ENCODE peak calls at places on chromosomes 11 and 22, in four cellular contexts. Z, L, O and G are unnamed samples.

GRCh38 chr11:9210922-9211320 is 54.2 kb downstream of the DENND5A start:
- DNase-seq in Z (no peak), L (peak), O (no peak), G (no peak)

GRCh38 chr11:36280531-36280930 is 8.7 kb downstream of the COMMD9 start:
- DNase-seq in Z (no peak), L (no peak), O (no peak), G (no peak)

GRCh38 chr11:545171-545570 is 7.8 kb downstream of the LRRC56 start:
- DNase-seq in Z (no peak), L (no peak), O (no peak), G (no peak)

GRCh38 chr11:46743693-46744339 is 24.8 kb downstream of the F2 start:
- DNase-seq in Z (no peak), L (no peak), O (no peak), G (no peak)

GRCh38 chr11:59222464-59223065 is 9.8 kb upstream of the MPEG1 start:
- DNase-seq in Z (no peak), L (no peak), O (no peak), G (no peak)

GRCh38 chr22:32650553-32651345 is 150.8 kb upstream of the TIMP3 start:
- DNase-seq in Z (no peak), L (no peak), O (no peak), G (no peak)

GRCh38 chr11:86799680-86800075 is 664 bp upstream of the PRSS23 start:
- DNase-seq in Z (no peak), L (no peak), O (no peak), G (no peak)

GRCh38 chr11:92322225-92322624 is 97.6 kb downstream of the FAT3 start:
- DNase-seq in Z (no peak), L (no peak), O (no peak), G (no peak)

GRCh38 chr11:131486100-131486499 is 115.7 kb downstream of the NTM start:
- DNase-seq in Z (no peak), L (no peak), O (no peak), G (no peak)

GRCh38 chr11:65355776-65356393 is 1.3 kb downstream of the TIGD3 start:
- DNase-seq in Z (peak), L (no peak), O (no peak), G (no peak)

GRCh38 chr11:112523477-112523876 is 262.8 kb upstream of the PLET1 start:
- DNase-seq in Z (peak), L (no peak), O (no peak), G (peak)

GRCh38 chr22:32665676-32666075 is 135.8 kb upstream of the TIMP3 start:
- DNase-seq in Z (no peak), L (no peak), O (no peak), G (no peak)

GRCh38 chr22:50268655-50269113 is 1.5 kb downstream of the MAPK11 start:
- DNase-seq in Z (no peak), L (no peak), O (no peak), G (no peak)

GRCh38 chr11:60987577-60988277 is 16.2 kb downstream of the CD6 start:
- DNase-seq in Z (no peak), L (no peak), O (no peak), G (no peak)

GRCh38 chr22:22244337-22245250 is at the start of gene VPREB1:
- DNase-seq in Z (no peak), L (no peak), O (no peak), G (no peak)

GRCh38 chr11:82889133-82890001 is 10.9 kb downstream of the PRCP start:
- DNase-seq in Z (peak), L (no peak), O (no peak), G (no peak)

GRCh38 chr22:27318516-27318915 is 483.0 kb downstream of the MN1 start:
- DNase-seq in Z (no peak), L (no peak), O (no peak), G (no peak)

GRCh38 chr11:57424802-57425564 is 1.9 kb downstream of the SLC43A3 start:
- DNase-seq in Z (no peak), L (peak), O (no peak), G (no peak)

GRCh38 chr11:79097279-79097875 is 343.5 kb downstream of the TENM4 start:
- DNase-seq in Z (no peak), L (no peak), O (no peak), G (no peak)

GRCh38 chr11:14611939-14612338 is 31.7 kb upstream of the PDE3B start:
- DNase-seq in Z (no peak), L (no peak), O (no peak), G (no peak)

GRCh38 chr11:24344222-24344621 is 152.6 kb upstream of the LUZP2 start:
- DNase-seq in Z (no peak), L (no peak), O (no peak), G (no peak)

GRCh38 chr11:1483445-1483961 is 3.1 kb downstream of the MOB2 start:
- DNase-seq in Z (no peak), L (no peak), O (no peak), G (no peak)

GRCh38 chr22:35064664-35065063 is 1.3 kb upstream of the ISX start:
- DNase-seq in Z (no peak), L (peak), O (no peak), G (no peak)

GRCh38 chr11:91382946-91383345 is 841.7 kb upstream of the FAT3 start:
- DNase-seq in Z (no peak), L (no peak), O (no peak), G (no peak)

GRCh38 chr11:29324328-29324727 is 692.5 kb downstream of the KCNA4 start:
- DNase-seq in Z (no peak), L (no peak), O (no peak), G (no peak)

GRCh38 chr11:131593301-131593700 is 222.9 kb downstream of the NTM start:
- DNase-seq in Z (no peak), L (no peak), O (no peak), G (no peak)

GRCh38 chr11:109791337-109791736 is 301.9 kb upstream of the ZC3H12C start:
- DNase-seq in Z (no peak), L (no peak), O (no peak), G (no peak)

GRCh38 chr22:29096736-29097669 is 24.2 kb downstream of the KREMEN1 start:
- DNase-seq in Z (peak), L (no peak), O (no peak), G (peak)

GRCh38 chr11:76621466-76621865 is 49.1 kb downstream of the LRRC32 start:
- DNase-seq in Z (no peak), L (no peak), O (no peak), G (no peak)

GRCh38 chr11:33089776-33090175 is 50.4 kb downstream of the TCP11L1 start:
- DNase-seq in Z (no peak), L (no peak), O (no peak), G (no peak)

GRCh38 chr11:2382129-2382517 is 5.0 kb downstream of the CD81 start:
- DNase-seq in Z (no peak), L (no peak), O (no peak), G (no peak)

GRCh38 chr11:22466809-22467208 is 128.6 kb downstream of the SLC17A6 start:
- DNase-seq in Z (no peak), L (no peak), O (peak), G (no peak)

GRCh38 chr11:46865340-46865739 is 19.3 kb upstream of the CKAP5 start:
- DNase-seq in Z (no peak), L (no peak), O (no peak), G (no peak)

GRCh38 chr11:120985718-120986569 is 38.0 kb upstream of the TBCEL start:
- DNase-seq in Z (peak), L (no peak), O (no peak), G (peak)
- TF ChIP-seq CTCF in Z (peak), L (no peak), O (no peak), G (peak)

GRCh38 chr11:117999354-117999993 is 13.3 kb downstream of the IL10RA start:
- DNase-seq in Z (no peak), L (no peak), O (no peak), G (no peak)

GRCh38 chr11:118002010-118002540 is 15.9 kb downstream of the IL10RA start:
- DNase-seq in Z (no peak), L (no peak), O (no peak), G (no peak)

GRCh38 chr11:118001494-118001971 is 15.3 kb downstream of the IL10RA start:
- DNase-seq in Z (no peak), L (no peak), O (no peak), G (no peak)

GRCh38 chr11:118000067-118000849 is 14.1 kb downstream of the IL10RA start:
- DNase-seq in Z (no peak), L (no peak), O (no peak), G (no peak)

GRCh38 chr11:118000850-118001228 is 14.6 kb downstream of the IL10RA start:
- DNase-seq in Z (no peak), L (no peak), O (no peak), G (no peak)
- TF ChIP-seq CTCF in Z (no peak), L (no peak), O (no peak), G (no peak)

GRCh38 chr22:33917744-33918406 is 2.4 kb downstream of the LARGE1 start:
- DNase-seq in Z (peak), L (peak), O (no peak), G (no peak)
- TF ChIP-seq CTCF in Z (peak), L (peak), O (no peak), G (peak)

GRCh38 chr11:102914238-102915043 is 39.7 kb upstream of the MMP12 start:
- DNase-seq in Z (no peak), L (no peak), O (peak), G (no peak)
- TF ChIP-seq CTCF in Z (peak), L (peak), O (peak), G (peak)

DNA sequence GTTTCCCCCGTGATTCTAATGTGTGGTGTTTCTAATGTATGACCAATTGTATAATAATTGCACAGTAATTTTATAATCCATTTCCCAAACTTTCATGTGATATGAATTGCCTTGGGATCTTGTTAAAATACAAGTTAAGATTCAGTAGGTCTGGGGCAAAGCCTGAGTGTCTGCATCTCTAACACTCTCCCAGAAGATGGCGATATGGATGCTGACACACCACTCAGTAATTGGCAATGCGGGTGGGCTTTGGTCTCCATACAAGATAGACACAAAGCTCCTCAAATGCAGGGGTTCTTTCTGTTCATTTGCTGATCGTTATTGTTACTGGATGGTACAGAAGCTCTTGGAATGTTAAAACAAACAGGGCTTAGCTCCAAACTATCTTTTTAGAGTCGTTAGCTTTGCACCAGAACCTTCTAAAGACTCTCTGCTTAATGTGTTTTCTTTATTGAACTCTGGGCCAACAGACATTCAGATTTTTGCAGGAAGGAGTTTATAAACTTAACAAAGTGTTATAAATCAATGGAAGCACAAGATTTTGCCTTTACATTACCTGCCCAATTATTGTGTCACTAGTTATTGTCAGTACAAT is 45.4 kb upstream of the ANO3 start:
- DNase-seq in Z (peak), L (no peak), O (no peak), G (peak)
- TF ChIP-seq CTCF in Z (peak), L (peak), O (peak), G (peak)

DNA sequence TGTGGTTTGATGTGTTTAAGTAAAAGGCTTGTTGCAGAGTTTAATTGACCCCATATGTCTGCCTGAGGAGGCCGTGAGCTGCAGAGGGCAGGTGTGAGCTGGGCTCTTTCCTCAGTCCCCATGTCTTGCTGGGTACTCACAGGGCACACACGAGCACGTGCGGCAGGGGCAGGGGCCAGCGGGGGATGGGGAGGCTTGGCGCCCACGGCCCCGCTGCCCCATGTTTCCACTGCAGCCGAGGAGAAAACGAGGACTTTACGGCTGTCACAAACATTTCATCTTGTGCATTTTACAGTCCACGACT is 24.7 kb upstream of the CCDC188 start:
- DNase-seq in Z (no peak), L (no peak), O (no peak), G (no peak)
- TF ChIP-seq CTCF in Z (no peak), L (no peak), O (no peak), G (no peak)

DNA sequence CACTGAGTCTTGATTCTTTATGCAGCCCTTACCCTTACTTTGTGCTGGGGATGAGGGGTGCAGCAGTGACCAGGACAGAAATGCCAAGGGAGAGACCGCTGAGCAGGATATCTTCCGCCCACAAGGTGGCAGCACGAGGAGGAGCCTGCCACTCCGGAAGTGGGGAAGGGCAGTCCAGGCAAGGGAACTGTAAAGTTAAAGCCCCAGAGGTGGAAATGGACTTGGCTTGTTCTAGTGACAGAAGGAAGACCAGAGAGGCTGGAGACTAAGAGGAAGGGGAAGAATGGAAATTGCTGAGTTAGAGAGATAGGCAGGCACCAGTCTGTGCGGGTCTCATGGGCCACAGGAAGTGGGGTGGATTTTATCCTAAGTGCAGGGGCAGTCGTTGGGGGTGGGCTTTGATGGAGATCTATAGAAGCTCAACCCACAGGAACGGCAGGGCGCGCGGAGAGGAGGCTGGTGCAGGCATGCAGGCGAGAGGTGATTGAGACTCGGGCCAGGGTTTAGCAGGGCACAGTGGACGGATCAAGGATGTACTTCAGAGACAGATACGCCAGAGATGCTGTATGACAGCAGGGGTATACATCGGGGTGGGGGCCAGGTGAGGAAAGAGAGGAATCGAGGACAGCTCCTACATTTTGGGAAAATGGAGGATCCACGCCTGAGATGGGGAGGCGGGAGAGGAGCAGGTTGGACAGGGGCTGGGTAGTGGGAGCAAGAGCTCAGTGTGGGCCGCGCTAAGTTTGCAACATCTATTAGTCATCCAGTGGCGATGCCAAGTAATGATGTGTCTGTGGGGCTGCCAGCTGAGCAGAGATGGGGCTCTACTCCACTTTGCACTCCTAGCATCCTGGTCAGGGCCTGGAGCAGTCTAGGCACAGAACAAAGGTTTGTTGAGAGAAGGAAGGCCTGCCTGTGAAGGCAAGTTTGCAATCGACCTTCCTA is 3.3 kb upstream of the GRK2 start:
- DNase-seq in Z (peak), L (no peak), O (peak), G (peak)
- TF ChIP-seq CTCF in Z (peak), L (peak), O (peak), G (peak)

GRCh38 chr22:17237031-17237668 is 17.9 kb upstream of the ADA2 start:
- DNase-seq in Z (no peak), L (peak), O (no peak), G (no peak)

GRCh38 chr22:17235861-17236260 is 16.6 kb upstream of the ADA2 start:
- DNase-seq in Z (no peak), L (no peak), O (no peak), G (no peak)

GRCh38 chr22:17239156-17239701 is 20.0 kb upstream of the ADA2 start:
- DNase-seq in Z (no peak), L (no peak), O (no peak), G (no peak)

GRCh38 chr22:17243524-17243923 is 24.3 kb upstream of the ADA2 start:
- DNase-seq in Z (no peak), L (peak), O (no peak), G (no peak)

DNA sequence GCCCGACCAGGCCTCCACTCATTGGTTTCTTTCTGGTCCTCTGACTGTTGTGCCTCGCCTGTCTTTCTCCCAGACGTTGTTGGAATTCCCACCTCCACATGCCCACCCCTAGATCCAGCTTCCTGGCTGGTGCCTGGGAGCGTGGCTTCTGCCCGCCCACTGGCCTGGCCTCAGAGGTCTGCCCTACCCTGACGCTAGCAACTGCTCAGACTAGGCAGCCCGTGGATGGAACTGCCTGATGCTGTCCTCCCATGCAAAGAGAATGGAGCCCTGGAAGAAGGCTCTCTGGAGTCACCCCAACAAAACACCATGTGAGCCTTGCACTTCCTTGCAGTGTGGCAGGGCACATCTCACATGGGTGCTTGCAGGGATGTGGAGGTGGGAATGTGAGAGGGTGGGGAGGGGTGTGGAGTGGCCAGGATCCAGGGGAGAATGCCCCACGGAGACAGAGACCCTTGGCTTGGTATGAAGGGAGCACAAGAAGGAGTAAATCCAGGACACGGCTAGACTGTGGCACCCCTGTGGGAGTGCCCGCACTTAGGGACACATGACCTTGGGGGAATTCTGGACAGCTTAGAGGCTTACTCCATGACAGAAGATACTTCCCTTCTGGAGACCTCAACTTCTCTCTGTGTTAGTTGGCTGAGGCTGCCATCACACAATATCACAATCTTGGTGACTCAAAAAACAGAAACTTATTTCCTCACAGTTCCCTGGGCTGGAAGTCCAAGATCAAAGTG is 22.5 kb upstream of the ADA2 start:
- DNase-seq in Z (no peak), L (no peak), O (no peak), G (no peak)
- TF ChIP-seq CTCF in Z (no peak), L (no peak), O (no peak), G (no peak)